ENCODE peak calls at places on chromosomes 2 and 18, in four cellular contexts. V is natural killer cell, L is HFFc6, B is fibroblast of lung. S is an unnamed sample.

GRCh38 chr2:81242502-81242901 is 938.0 kb upstream of the LRRTM1 start:
- DNase-seq in V (no peak), L (no peak), B (no peak), S (no peak)

GRCh38 chr2:165700511-165700910 is 93.5 kb downstream of the GALNT3 start:
- DNase-seq in V (no peak), L (no peak), B (no peak), S (no peak)

GRCh38 chr18:22985250-22985649 is 52.1 kb downstream of the RBBP8 start:
- DNase-seq in V (no peak), L (no peak), B (no peak), S (no peak)

GRCh38 chr2:164903214-164903613 is 52.1 kb downstream of the SLC38A11 start:
- DNase-seq in V (no peak), L (peak), B (peak), S (no peak)

GRCh38 chr2:196275646-196276352 is 104.4 kb upstream of the STK17B start:
- DNase-seq in V (no peak), L (peak), B (peak), S (no peak)

GRCh38 chr2:173064231-173064805 is 11.3 kb upstream of the MAP3K20 start:
- DNase-seq in V (no peak), L (no peak), B (peak), S (no peak)

GRCh38 chr2:173221937-173222594 is 132.6 kb upstream of the CDCA7 start:
- DNase-seq in V (no peak), L (no peak), B (no peak), S (no peak)

GRCh38 chr2:238863231-238863630 is 15.3 kb downstream of the TWIST2 start:
- DNase-seq in V (no peak), L (no peak), B (no peak), S (no peak)

GRCh38 chr2:16640024-16640423 is 25.6 kb downstream of the CYRIA start:
- DNase-seq in V (no peak), L (no peak), B (no peak), S (no peak)

GRCh38 chr2:111954602-111955332 is 56.4 kb downstream of the MERTK start:
- DNase-seq in V (no peak), L (no peak), B (no peak), S (no peak)

GRCh38 chr2:180519276-180519675 is 461.1 kb upstream of the UBE2E3 start:
- DNase-seq in V (no peak), L (peak), B (peak), S (no peak)

GRCh38 chr2:129379411-129379810 is 600.1 kb upstream of the RAB6C start:
- DNase-seq in V (no peak), L (no peak), B (no peak), S (no peak)

DNA sequence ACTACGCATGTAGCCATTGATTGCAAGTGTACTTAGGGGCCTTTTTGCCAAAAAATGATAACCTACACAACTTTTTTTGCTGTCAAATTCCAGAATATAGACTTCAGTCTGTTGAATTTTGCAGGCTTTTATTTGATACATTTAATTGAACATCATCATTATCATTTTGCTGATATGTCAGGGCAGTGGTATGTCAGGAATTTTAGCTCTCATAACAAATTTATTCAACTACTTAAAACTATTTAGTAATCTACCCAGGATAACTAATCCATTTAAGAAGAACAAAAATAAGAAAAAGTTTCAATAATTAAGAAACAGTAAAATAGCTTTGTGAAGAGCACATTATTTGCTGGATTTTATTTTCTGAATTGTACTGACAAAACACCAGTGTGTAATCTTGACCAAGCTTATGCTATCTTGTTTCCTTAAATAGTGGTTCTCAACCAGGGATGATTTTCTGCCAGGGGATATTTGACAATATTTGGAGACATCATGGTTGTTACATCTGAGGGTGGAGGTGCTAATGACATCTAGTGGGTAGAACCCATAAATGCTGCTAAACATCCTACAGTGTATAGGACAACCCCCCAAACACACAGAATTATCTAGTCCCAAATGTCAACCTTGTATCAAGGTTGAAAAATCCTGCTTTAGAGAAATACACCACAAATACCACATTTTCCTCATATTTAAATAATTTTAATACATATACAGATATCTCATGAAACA is 12.1 kb upstream of the TTN start:
- DNase-seq in V (no peak), L (no peak), B (no peak), S (no peak)
- TF ChIP-seq CTCF in V (no peak), L (no peak), B (no peak), S (no peak)

GRCh38 chr2:38539086-38539485 is 63.6 kb downstream of the HNRNPLL start:
- DNase-seq in V (no peak), L (no peak), B (no peak), S (no peak)
- TF ChIP-seq CTCF in V (no peak), L (peak), B (no peak), S (peak)

GRCh38 chr2:75138528-75138927 is 60.8 kb downstream of the TACR1 start:
- DNase-seq in V (no peak), L (no peak), B (no peak), S (no peak)

GRCh38 chr2:75133621-75134020 is 65.7 kb downstream of the TACR1 start:
- DNase-seq in V (no peak), L (no peak), B (no peak), S (no peak)

GRCh38 chr2:75134802-75135201 is 64.5 kb downstream of the TACR1 start:
- DNase-seq in V (no peak), L (no peak), B (peak), S (no peak)

GRCh38 chr2:75139171-75139570 is 60.1 kb downstream of the TACR1 start:
- DNase-seq in V (no peak), L (no peak), B (no peak), S (no peak)

GRCh38 chr2:75136001-75136400 is 63.3 kb downstream of the TACR1 start:
- DNase-seq in V (no peak), L (no peak), B (no peak), S (no peak)
- TF ChIP-seq CTCF in V (no peak), L (no peak), B (no peak), S (no peak)

DNA sequence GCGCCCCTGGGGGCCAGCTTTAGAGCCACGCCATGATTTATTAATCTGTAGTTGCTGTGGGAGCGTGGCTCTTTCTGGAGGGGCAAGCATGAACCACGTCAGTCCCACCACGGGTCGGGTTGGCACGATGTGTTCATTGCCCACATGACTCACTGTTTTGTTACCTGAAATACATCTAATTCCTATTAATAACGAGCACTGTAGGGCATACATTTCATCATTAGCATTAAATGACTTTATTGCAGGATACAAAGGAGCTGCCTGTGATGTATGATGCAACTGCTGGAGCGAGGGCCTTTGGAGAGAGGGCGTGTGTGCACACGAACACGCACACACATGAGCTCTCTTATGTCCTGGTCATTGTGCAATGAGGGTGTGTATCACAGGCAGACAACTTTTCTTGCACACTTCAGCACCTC is 127.0 kb downstream of the INHBB start:
- DNase-seq in V (no peak), L (no peak), B (peak), S (no peak)
- TF ChIP-seq CTCF in V (no peak), L (no peak), B (no peak), S (no peak)

S was measured in progenitor cell of endocrine pancreas.